ENCODE peak calls at places on chromosomes 13 and 19, in seven cellular contexts. L, V, R, T, E, I and U are unnamed samples.

GRCh38 chr19:44657211-44657921 is 13.7 kb downstream of the PVR start:
- DNase-seq in I (peak; percentile 90), L (no peak), E (peak; percentile 56), V (peak; percentile 54), T (peak; percentile 70), R (peak; percentile 86), U (no peak)

GRCh38 chr19:36449059-36449670 is 30.7 kb upstream of the ZFP82 start:
- DNase-seq in T (no peak), R (no peak), E (no peak), I (peak; percentile 44), V (no peak), L (no peak), U (no peak)

GRCh38 chr13:20438801-20439200 is 86.9 kb downstream of the CRYL1 start:
- DNase-seq in R (no peak), V (no peak), I (no peak), E (no peak), L (no peak), T (no peak), U (no peak)

GRCh38 chr19:33449799-33450198 is 71.8 kb downstream of the PEPD start:
- DNase-seq in E (no peak), I (no peak), R (no peak), L (no peak), T (no peak), V (no peak), U (no peak)

GRCh38 chr13:24012648-24013047 is 115.3 kb upstream of the C1QTNF9B start:
- DNase-seq in V (no peak), I (no peak), E (no peak), L (no peak), T (no peak), R (no peak), U (no peak)

GRCh38 chr13:39490136-39490535 is 112.9 kb downstream of the LHFPL6 start:
- DNase-seq in R (no peak), T (no peak), V (no peak), L (no peak), I (peak; percentile 96), E (no peak), U (no peak)

GRCh38 chr13:31968473-31968872 is 63.1 kb upstream of the FRY start:
- DNase-seq in V (no peak), E (no peak), L (no peak), R (no peak), I (no peak), T (no peak), U (no peak)

GRCh38 chr13:110711778-110712070 is 1.8 kb upstream of the ING1 start:
- DNase-seq in I (no peak), T (peak; percentile 60), V (no peak), R (no peak), L (no peak), E (no peak), U (no peak)

GRCh38 chr19:40736661-40737060 is 13.6 kb downstream of the ACTMAP start:
- DNase-seq in I (no peak), L (no peak), R (no peak), V (no peak), T (no peak), E (no peak), U (no peak)

GRCh38 chr13:113179374-113180230 is 21.2 kb downstream of the PROZ start:
- DNase-seq in L (no peak), R (no peak), I (no peak), T (no peak), V (no peak), E (no peak), U (no peak)

GRCh38 chr13:39051157-39051556 is 12.9 kb downstream of the NHLRC3 start:
- DNase-seq in R (peak; percentile 21), L (peak; percentile 24), T (peak; percentile 69), I (peak; percentile 46), E (no peak), V (peak; percentile 52), U (peak; percentile 41)

GRCh38 chr13:47890146-47890814 is 110.8 kb downstream of the SUCLA2 start:
- DNase-seq in I (no peak), L (no peak), T (peak; percentile 57), R (no peak), V (no peak), E (no peak), U (no peak)

GRCh38 chr13:60230593-60230992 is 66.9 kb upstream of the DIAPH3 start:
- DNase-seq in R (peak; percentile 22), I (no peak), E (peak; percentile 49), L (no peak), T (peak; percentile 20), V (no peak), U (no peak)

GRCh38 chr19:39237200-39238184 is 7.3 kb downstream of the IFNL3 start:
- DNase-seq in V (peak; percentile 52), I (peak; percentile 39), R (no peak), T (no peak), E (peak; percentile 79), L (peak; percentile 3), U (peak; percentile 79)

GRCh38 chr13:92224052-92224821 is 825.8 kb downstream of the GPC5 start:
- DNase-seq in I (no peak), E (peak; percentile 82), R (no peak), L (no peak), V (no peak), T (peak; percentile 47), U (no peak)

GRCh38 chr19:53906211-53907192 is 2.6 kb upstream of the CACNG7 start:
- DNase-seq in V (peak; percentile 39), I (peak; percentile 81), E (no peak), L (no peak), R (peak; percentile 85), T (peak; percentile 45), U (peak; percentile 63)

GRCh38 chr13:40980466-40980865 is 38.6 kb downstream of the ELF1 start:
- DNase-seq in T (no peak), V (no peak), I (no peak), R (no peak), E (no peak), L (no peak), U (no peak)

GRCh38 chr19:45322311-45322710 is 364 bp downstream of the CKM start:
- DNase-seq in E (no peak), V (no peak), R (no peak), T (no peak), L (no peak), I (no peak), U (no peak)

GRCh38 chr13:55432814-55433213 is 1707.9 kb upstream of the PRR20A start:
- DNase-seq in E (no peak), I (no peak), R (no peak), V (peak; percentile 25), L (no peak), T (no peak), U (no peak)

GRCh38 chr19:799076-799881 is 2.0 kb downstream of the PTBP1 start:
- DNase-seq in T (peak; percentile 70), V (peak; percentile 26), R (peak; percentile 41), L (no peak), E (no peak), I (peak; percentile 56), U (no peak)

GRCh38 chr13:27374650-27375049 is 49.8 kb upstream of the GTF3A start:
- DNase-seq in T (peak; percentile 96), I (peak; percentile 89), E (peak; percentile 61), V (peak; percentile 89), L (peak; percentile 85), R (peak; percentile 75), U (peak; percentile 34)

GRCh38 chr19:3668331-3669133 is 31.7 kb downstream of the PIP5K1C start:
- DNase-seq in R (no peak), T (peak; percentile 9), V (no peak), L (no peak), E (no peak), I (no peak), U (no peak)

GRCh38 chr13:20869540-20869939 is 33.0 kb downstream of the XPO4 start:
- DNase-seq in L (no peak), V (peak; percentile 16), R (peak; percentile 6), T (peak; percentile 40), E (no peak), I (no peak), U (no peak)

GRCh38 chr19:57319869-57320179 is 448 bp upstream of the ZNF543 start:
- DNase-seq in I (no peak), V (no peak), R (no peak), T (no peak), L (no peak), E (no peak), U (no peak)

GRCh38 chr19:57324992-57325391 is 4.7 kb downstream of the ZNF543 start:
- DNase-seq in R (no peak), T (no peak), I (no peak), E (no peak), V (no peak), L (no peak), U (no peak)

GRCh38 chr19:57320180-57321084 is at the start of gene ZNF543:
- DNase-seq in V (peak; percentile 98), T (peak; percentile 100), I (peak; percentile 99), E (peak; percentile 97), L (peak; percentile 92), R (peak; percentile 98), U (peak; percentile 92)

GRCh38 chr19:57321164-57321563 is 892 bp downstream of the ZNF543 start:
- DNase-seq in R (no peak), T (peak; percentile 18), I (no peak), V (no peak), E (no peak), L (no peak), U (no peak)

GRCh38 chr19:57321746-57322145 is 1.5 kb downstream of the ZNF543 start:
- DNase-seq in T (no peak), I (no peak), E (no peak), L (no peak), R (no peak), V (no peak), U (no peak)
- H3K4me3 ChIP-seq in T (peak overlapping the region; percentile 90), I (peak overlapping the region; percentile 91), E (peak overlapping the region; percentile 91), L (peak overlapping the region; percentile 75), R (peak overlapping the region; percentile 89), V (peak overlapping the region; percentile 88), U (peak overlapping the region; percentile 91)

GRCh38 chr19:10424011-10424637 is 3.8 kb downstream of the PDE4A start:
- DNase-seq in T (peak; percentile 82), R (peak; percentile 97), I (peak; percentile 87), V (peak; percentile 93), E (peak; percentile 61), L (no peak), U (peak; percentile 70)
- H2AFZ ChIP-seq in T (peak overlapping the region; percentile 62), R (peak overlapping the region; percentile 68), I (peak overlapping the region; percentile 94), V (peak overlapping the region; percentile 92), E (peak overlapping the region; percentile 93), L (no peak overlapping the region), U (peak overlapping the region; percentile 80)

GRCh38 chr13:84972907-84973306 is 826.3 kb downstream of the SLITRK6 start:
- DNase-seq in E (peak; percentile 62), R (no peak), T (no peak), L (no peak), V (no peak), I (no peak), U (no peak)
- H3K9me2 ChIP-seq in E (no peaks in the 10 kb centered on the region), R (no peaks in the 10 kb centered on the region), T (no peaks in the 10 kb centered on the region), L (no peaks in the 10 kb centered on the region), V (no peaks in the 10 kb centered on the region), I (no peaks in the 10 kb centered on the region), U (no peaks in the 10 kb centered on the region)

GRCh38 chr13:96417956-96418355 is 328.0 kb downstream of the HS6ST3 start:
- DNase-seq in R (peak; percentile 19), T (no peak), E (no peak), L (no peak), V (no peak), I (no peak), U (no peak)

GRCh38 chr13:96426160-96426559 is 336.3 kb downstream of the HS6ST3 start:
- DNase-seq in V (no peak), R (no peak), E (no peak), T (no peak), L (no peak), I (no peak), U (no peak)

GRCh38 chr13:96421314-96421713 is 331.4 kb downstream of the HS6ST3 start:
- DNase-seq in T (no peak), R (no peak), L (no peak), V (no peak), E (no peak), I (no peak), U (no peak)

GRCh38 chr13:96422002-96422401 is 332.1 kb downstream of the HS6ST3 start:
- DNase-seq in I (no peak), V (no peak), T (no peak), R (no peak), L (no peak), E (no peak), U (no peak)
- H3K4me3 ChIP-seq in I (no peak overlapping the region), V (no peak overlapping the region), T (no peak overlapping the region), R (no peak overlapping the region), L (no peak overlapping the region), E (no peak overlapping the region), U (no peak overlapping the region)